ENCODE peak calls at places on chromosomes 11 and 22, in six cellular contexts. K, I, A, H, J and W are unnamed samples.

GRCh38 chr11:130451261-130452019 is 3.0 kb downstream of the ADAMTS15 start:
- DNase-seq in K (no peak), A (no peak), H (no peak), J (no peak), I (no peak), W (peak)

GRCh38 chr11:110093407-110094297 is 460 bp downstream of the ZC3H12C start:
- DNase-seq in H (peak), A (peak), J (peak), K (peak), I (peak), W (peak)

GRCh38 chr11:120302001-120302805 is 22.9 kb upstream of the TLCD5 start:
- DNase-seq in H (no peak), A (peak), J (no peak), I (no peak), K (no peak), W (no peak)

GRCh38 chr11:3830741-3831140 is 10.0 kb downstream of the RHOG start:
- DNase-seq in I (no peak), K (no peak), A (no peak), J (no peak), H (no peak), W (no peak)

GRCh38 chr22:36333632-36334031 is 54.1 kb downstream of the MYH9 start:
- DNase-seq in K (no peak), I (no peak), J (no peak), H (no peak), A (peak), W (no peak)

GRCh38 chr11:43360361-43361032 is 1.8 kb downstream of the TTC17 start:
- DNase-seq in K (no peak), I (no peak), J (no peak), A (no peak), H (no peak), W (no peak)

GRCh38 chr11:72297828-72298227 is 53.9 kb upstream of the PHOX2A start:
- DNase-seq in I (no peak), K (no peak), H (no peak), J (no peak), A (no peak), W (no peak)

GRCh38 chr11:72391638-72392423 is 42.5 kb downstream of the CLPB start:
- DNase-seq in K (no peak), J (no peak), A (no peak), H (no peak), I (no peak), W (no peak)

GRCh38 chr11:93589347-93589746 is 46.2 kb upstream of the SMCO4 start:
- DNase-seq in A (no peak), K (no peak), H (no peak), I (no peak), J (no peak), W (no peak)

GRCh38 chr11:64971421-64972233 is at the start of gene MAJIN:
- DNase-seq in J (peak), I (peak), H (peak), K (peak), A (no peak), W (peak)

GRCh38 chr22:46491936-46492335 is 45.5 kb downstream of the CELSR1 start:
- DNase-seq in H (peak), I (no peak), A (peak), K (no peak), J (no peak), W (no peak)